ENCODE peak calls at places on chromosomes 2 and 18, in nine cellular contexts. C is RWPE1; I is H54; E is Karpas-422; T is NCI-H146; R is NCI-H1417; M is fibroblast of lung; K is activated CD4-positive, alpha-beta T cell treated with anti-CD3 and anti-CD28 coated beads, Interleukin-2, amount 50 U/mL, for 1 hour; H is stimulated activated CD4-positive, alpha-beta T cell treated with anti-CD3 and anti-CD28 coated beads, Interleukin-4, amount 100 ng/mL, for 48 hours. O is an unnamed sample.

GRCh38 chr2:15730545-15731212 is 139.0 kb downstream of the DDX1 start:
- DNase-seq in C (peak; percentile 86), M (peak; percentile 95), H (no peak), K (no peak), I (peak; percentile 85), R (no peak), E (peak; percentile 51), T (peak; percentile 61), O (peak; percentile 93)

GRCh38 chr2:30226144-30227032 is 4.9 kb upstream of the LBH start:
- DNase-seq in T (no peak), R (no peak), E (no peak), H (no peak), M (no peak), I (no peak), K (no peak), C (no peak), O (no peak)

GRCh38 chr2:75416420-75417342 is 144.1 kb downstream of the EVA1A start:
- DNase-seq in C (no peak), E (peak; percentile 94), T (no peak), H (no peak), K (no peak), M (no peak), I (no peak), R (no peak), O (no peak)

GRCh38 chr2:64192080-64192479 is 47.9 kb upstream of the PELI1 start:
- DNase-seq in R (no peak), E (no peak), T (no peak), I (no peak), H (no peak), K (no peak), M (no peak), C (no peak), O (no peak)

GRCh38 chr2:197786010-197786877 is 1.1 kb upstream of the BOLL start:
- DNase-seq in E (no peak), K (peak; percentile 47), T (no peak), M (no peak), C (no peak), I (no peak), H (peak; percentile 72), R (no peak), O (peak; percentile 44)

GRCh38 chr2:233837694-233838229 is 16.6 kb downstream of the HJURP start:
- DNase-seq in M (no peak), C (no peak), K (no peak), R (no peak), E (no peak), H (no peak), I (no peak), T (no peak), O (no peak)

GRCh38 chr2:207810200-207810788 is 40.6 kb upstream of the FZD5 start:
- DNase-seq in K (no peak), H (no peak), R (no peak), I (no peak), C (no peak), T (no peak), M (no peak), E (no peak), O (no peak)

GRCh38 chr2:113281920-113282746 is 3.4 kb upstream of the PAX8 start:
- DNase-seq in C (no peak), H (no peak), K (no peak), I (no peak), R (no peak), M (no peak), T (no peak), E (no peak), O (no peak)

GRCh38 chr2:239669181-239669898 is 268.5 kb upstream of the HDAC4 start:
- DNase-seq in R (no peak), I (no peak), K (no peak), C (no peak), H (no peak), E (no peak), T (no peak), M (no peak), O (no peak)

GRCh38 chr2:215830313-215830712 is 183.0 kb downstream of the MREG start:
- DNase-seq in C (peak; percentile 47), H (no peak), R (no peak), I (no peak), T (no peak), M (peak; percentile 96), K (no peak), E (no peak), O (no peak)

GRCh38 chr2:64562148-64562784 is 38.1 kb downstream of the AFTPH start:
- DNase-seq in H (no peak), M (peak; percentile 43), K (no peak), I (no peak), E (peak; percentile 87), R (peak; percentile 70), T (peak; percentile 26), C (no peak), O (no peak)

GRCh38 chr2:122031544-122032263 is 276.3 kb downstream of the TSN start:
- DNase-seq in M (peak; percentile 7), C (no peak), R (no peak), E (peak; percentile 77), I (no peak), H (no peak), K (no peak), T (peak; percentile 57), O (no peak)

GRCh38 chr2:86238354-86238753 is 39.1 kb downstream of the MRPL35 start:
- DNase-seq in E (no peak), H (peak; percentile 42), R (no peak), C (no peak), M (no peak), K (peak; percentile 16), I (no peak), T (no peak), O (no peak)

GRCh38 chr2:175439416-175439815 is 257.9 kb upstream of the ATP5MC3 start:
- DNase-seq in R (no peak), E (no peak), I (no peak), K (no peak), H (no peak), T (peak; percentile 70), C (no peak), M (no peak), O (no peak)

GRCh38 chr2:74576151-74576755 is 21.7 kb downstream of the DOK1 start:
- DNase-seq in I (no peak), M (no peak), T (no peak), C (no peak), E (no peak), R (no peak), K (no peak), H (no peak), O (no peak)

GRCh38 chr18:62751341-62751821 is 36.0 kb downstream of the PHLPP1 start:
- DNase-seq in R (peak; percentile 68), E (no peak), I (no peak), H (no peak), M (peak; percentile 12), C (no peak), K (no peak), T (peak; percentile 66), O (no peak)

GRCh38 chr2:233209117-233209977 is 42.1 kb upstream of the ATG16L1 start:
- DNase-seq in M (no peak), E (no peak), C (peak; percentile 71), T (no peak), K (no peak), I (peak; percentile 92), R (peak; percentile 70), H (no peak), O (no peak)

GRCh38 chr2:175630319-175631246 is 371.5 kb downstream of the LNPK start:
- DNase-seq in H (no peak), C (peak; percentile 63), K (no peak), I (no peak), T (peak; percentile 70), R (peak; percentile 26), E (no peak), M (no peak), O (peak; percentile 75)

GRCh38 chr2:39304729-39305128 is 61.0 kb upstream of the CDKL4 start:
- DNase-seq in E (no peak), T (no peak), H (no peak), M (no peak), C (no peak), R (no peak), I (no peak), K (no peak), O (no peak)

GRCh38 chr2:134276381-134277172 is 22.7 kb downstream of the MGAT5 start:
- DNase-seq in T (no peak), E (no peak), C (no peak), R (no peak), M (no peak), K (no peak), H (no peak), I (peak; percentile 18), O (no peak)

GRCh38 chr2:235977445-235977844 is 190.7 kb downstream of the GBX2 start:
- DNase-seq in M (no peak), R (no peak), E (no peak), C (no peak), H (no peak), I (no peak), T (no peak), K (no peak), O (no peak)

GRCh38 chr18:73807551-73808192 is 340.0 kb downstream of the FBXO15 start:
- DNase-seq in E (no peak), K (no peak), H (no peak), M (no peak), C (no peak), I (no peak), R (no peak), T (no peak), O (no peak)

GRCh38 chr2:171482877-171483276 is 39.4 kb upstream of the CYBRD1 start:
- DNase-seq in H (no peak), E (no peak), M (no peak), K (no peak), T (no peak), R (no peak), C (no peak), I (no peak), O (no peak)

GRCh38 chr18:58097127-58097906 is 53.3 kb downstream of the NEDD4L start:
- DNase-seq in H (no peak), C (no peak), R (no peak), M (no peak), E (no peak), T (no peak), I (no peak), K (no peak), O (no peak)

GRCh38 chr2:236536727-236537398 is 32.8 kb upstream of the ACKR3 start:
- DNase-seq in M (no peak), R (no peak), K (peak; percentile 52), T (no peak), E (no peak), C (no peak), I (no peak), H (peak; percentile 24), O (no peak)

GRCh38 chr2:58140508-58141072 is 94.0 kb downstream of the VRK2 start:
- DNase-seq in M (peak; percentile 76), H (no peak), I (no peak), E (no peak), C (no peak), T (no peak), R (peak; percentile 75), K (no peak), O (no peak)

GRCh38 chr18:58221060-58221725 is 177.2 kb downstream of the NEDD4L start:
- DNase-seq in H (no peak), C (peak; percentile 92), I (no peak), K (no peak), R (no peak), E (peak; percentile 73), T (no peak), M (peak; percentile 32), O (peak; percentile 84)

GRCh38 chr2:63424329-63425078 is 163.8 kb downstream of the WDPCP start:
- DNase-seq in C (peak; percentile 28), H (no peak), E (peak; percentile 94), I (peak; percentile 7), T (no peak), K (no peak), R (peak; percentile 44), M (peak; percentile 59), O (no peak)

GRCh38 chr2:75603477-75603876 is 42.7 kb upstream of the EVA1A start:
- DNase-seq in K (no peak), R (no peak), E (no peak), H (no peak), I (no peak), M (no peak), C (no peak), T (no peak), O (no peak)

GRCh38 chr18:45255142-45255890 is 360.0 kb upstream of the SLC14A2 start:
- DNase-seq in T (peak; percentile 69), M (peak; percentile 91), C (peak; percentile 16), K (no peak), I (no peak), H (no peak), R (peak; percentile 20), E (no peak), O (no peak)

GRCh38 chr2:173021939-173022371 is 53.7 kb upstream of the MAP3K20 start:
- DNase-seq in I (no peak), H (no peak), E (no peak), C (peak; percentile 41), T (no peak), K (no peak), M (peak; percentile 66), R (no peak), O (no peak)

O was measured in RWPE2.